ENCODE peak calls at places on chromosomes 3 and 15, in four cellular contexts. K is IMR-90, F is mesenchymal stem cell, L is neuronal stem cell. N is an unnamed sample.

GRCh38 chr15:37550360-37551024 is 383.9 kb upstream of the TMCO5A start:
- DNase-seq in K (no peak), F (no peak), L (no peak), N (peak)

GRCh38 chr3:106452096-106452495 is 583.3 kb upstream of the CBLB start:
- DNase-seq in K (no peak), F (no peak), L (no peak), N (no peak)

GRCh38 chr3:54243262-54243931 is 121.0 kb downstream of the CACNA2D3 start:
- DNase-seq in K (no peak), F (no peak), L (no peak), N (no peak)

GRCh38 chr3:179651687-179652466 is 963 bp upstream of the USP13 start:
- DNase-seq in K (no peak), F (no peak), L (no peak), N (no peak)

GRCh38 chr15:35243758-35244157 is 158.7 kb upstream of the NANOGP8 start:
- DNase-seq in K (peak), F (no peak), L (no peak), N (no peak)

GRCh38 chr3:71238267-71238985 is 345.1 kb downstream of the FOXP1 start:
- DNase-seq in K (peak), F (no peak), L (no peak), N (no peak)

GRCh38 chr15:42141795-42142667 is 14.4 kb downstream of the PLA2G4F start:
- DNase-seq in K (no peak), F (no peak), L (no peak), N (no peak)

GRCh38 chr3:5192568-5193319 is 5.2 kb downstream of the EDEM1 start:
- DNase-seq in K (no peak), F (no peak), L (no peak), N (no peak)

GRCh38 chr15:79372428-79372827 is 59.7 kb upstream of the MINAR1 start:
- DNase-seq in K (no peak), F (no peak), L (no peak), N (no peak)

GRCh38 chr3:157290761-157291160 is 130.8 kb upstream of the CCNL1 start:
- DNase-seq in K (peak), F (peak), L (no peak), N (no peak)

GRCh38 chr3:116306720-116307119 is 138.6 kb downstream of the LSAMP start:
- DNase-seq in K (no peak), F (no peak), L (no peak), N (no peak)

GRCh38 chr3:56799251-56799882 is 2.4 kb downstream of the ARHGEF3 start:
- DNase-seq in K (peak), F (peak), L (peak), N (no peak)

GRCh38 chr15:82081904-82082810 is 36.3 kb upstream of the MEX3B start:
- DNase-seq in K (peak), F (peak), L (peak), N (no peak)

GRCh38 chr15:65365229-65365628 is 12.6 kb downstream of the IGDCC3 start:
- DNase-seq in K (no peak), F (peak), L (no peak), N (no peak)

GRCh38 chr3:73060302-73060723 is 1.1 kb upstream of the EBLN2 start:
- DNase-seq in K (peak), F (no peak), L (no peak), N (no peak)

GRCh38 chr15:57224664-57225063 is 151.6 kb upstream of the CGNL1 start:
- DNase-seq in K (peak), F (peak), L (no peak), N (no peak)

GRCh38 chr15:67906382-67906781 is 66.5 kb upstream of the RNU6-1 start:
- DNase-seq in K (peak), F (peak), L (no peak), N (no peak)

GRCh38 chr3:63617391-63617790 is 35.1 kb upstream of the SNTN start:
- DNase-seq in K (no peak), F (no peak), L (no peak), N (no peak)

GRCh38 chr3:149479621-149480325 is 5.3 kb downstream of the TM4SF4 start:
- DNase-seq in K (peak), F (no peak), L (no peak), N (no peak)

GRCh38 chr15:68616397-68616796 is 37.6 kb downstream of the CORO2B start:
- DNase-seq in K (no peak), F (no peak), L (no peak), N (no peak)

GRCh38 chr3:11244131-11244677 is 28.0 kb upstream of the ATG7 start:
- DNase-seq in K (peak), F (peak), L (no peak), N (no peak)

GRCh38 chr3:105829879-105830622 is 38.8 kb downstream of the CBLB start:
- DNase-seq in K (peak), F (peak), L (no peak), N (no peak)

GRCh38 chr3:197320582-197320981 is 22.2 kb upstream of the DLG1 start:
- DNase-seq in K (no peak), F (no peak), L (no peak), N (no peak)

GRCh38 chr3:25153561-25153960 is 274.5 kb upstream of the RARB start:
- DNase-seq in K (no peak), F (no peak), L (no peak), N (no peak)

GRCh38 chr3:112346491-112347122 is 13.7 kb downstream of the CD200 start:
- DNase-seq in K (no peak), F (no peak), L (no peak), N (no peak)

GRCh38 chr3:125072310-125072709 is 16.5 kb upstream of the HEG1 start:
- DNase-seq in K (peak), F (no peak), L (no peak), N (no peak)

GRCh38 chr3:29240248-29240647 is 40.6 kb upstream of the RBMS3 start:
- DNase-seq in K (peak), F (peak), L (no peak), N (no peak)

GRCh38 chr3:149605902-149606301 is 51.9 kb downstream of the WWTR1 start:
- DNase-seq in K (peak), F (no peak), L (no peak), N (no peak)

GRCh38 chr3:171791695-171792082 is 18.6 kb downstream of the PLD1 start:
- DNase-seq in K (peak), F (peak), L (no peak), N (no peak)

GRCh38 chr15:65767895-65768294 is 24.2 kb downstream of the DENND4A start:
- DNase-seq in K (no peak), F (no peak), L (no peak), N (no peak)

GRCh38 chr15:27410986-27411385 is 440.0 kb downstream of the GABRG3 start:
- DNase-seq in K (no peak), F (no peak), L (no peak), N (no peak)

GRCh38 chr3:193590088-193590856 is 2.7 kb upstream of the OPA1 start:
- DNase-seq in K (peak), F (peak), L (no peak), N (no peak)

GRCh38 chr15:100821327-100821726 is 58.3 kb upstream of the ALDH1A3 start:
- DNase-seq in K (no peak), F (no peak), L (no peak), N (no peak)

GRCh38 chr3:71503525-71504249 is 79.8 kb downstream of the FOXP1 start:
- DNase-seq in K (peak), F (no peak), L (no peak), N (no peak)

GRCh38 chr15:90087454-90088154 is 14.7 kb downstream of the IDH2 start:
- DNase-seq in K (peak), F (peak), L (no peak), N (no peak)

DNA sequence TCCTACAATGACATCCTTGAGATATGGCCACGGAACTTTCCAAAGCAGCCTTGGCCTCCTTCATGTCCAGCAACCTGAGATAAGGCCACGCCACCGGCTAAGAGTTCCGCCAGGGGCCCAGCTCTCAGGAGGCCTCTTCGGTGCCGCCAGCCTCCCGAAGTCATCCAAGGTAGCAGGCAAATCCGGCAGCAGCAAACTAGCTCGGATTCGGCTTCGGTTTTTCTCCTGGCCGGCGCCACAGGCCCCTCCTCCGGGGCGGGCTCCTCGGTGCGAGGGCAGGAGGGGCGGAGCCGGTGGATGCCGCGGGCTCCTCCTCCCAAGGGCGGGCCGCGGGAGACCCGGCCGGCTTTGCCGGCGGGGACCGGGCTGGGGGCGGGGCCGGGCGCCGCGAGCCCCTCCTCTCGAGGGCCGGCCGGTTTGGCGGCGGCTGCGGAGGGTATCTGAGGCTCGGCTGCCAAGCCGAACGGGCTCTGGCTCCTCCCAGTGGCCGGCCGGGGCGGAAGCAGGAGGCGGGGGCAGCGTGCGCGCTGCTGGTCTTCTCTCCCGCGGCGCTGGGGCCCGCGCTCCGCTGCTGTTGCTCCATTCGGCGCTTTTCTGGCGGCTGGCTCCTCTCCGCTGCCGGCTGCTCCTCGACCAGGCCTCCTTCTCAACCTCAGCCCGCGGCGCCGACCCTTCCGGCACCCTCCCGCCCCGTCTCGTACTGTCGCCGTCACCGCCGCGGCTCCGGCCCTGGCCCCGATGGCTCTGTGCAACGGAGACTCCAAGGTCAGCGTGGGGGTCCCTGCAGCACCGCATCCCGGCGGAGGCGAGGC is at the start of gene GMPS:
- DNase-seq in K (peak), F (peak), L (peak), N (peak)
- H4K8ac ChIP-seq in K (peak), F (peak), L (peak), N (peak)

GRCh38 chr15:40843183-40843884 is 514 bp upstream of the SPINT1 start:
- DNase-seq in K (no peak), F (no peak), L (no peak), N (no peak)
- H2AFZ ChIP-seq in K (peak), F (no peak), L (peak), N (peak)

DNA sequence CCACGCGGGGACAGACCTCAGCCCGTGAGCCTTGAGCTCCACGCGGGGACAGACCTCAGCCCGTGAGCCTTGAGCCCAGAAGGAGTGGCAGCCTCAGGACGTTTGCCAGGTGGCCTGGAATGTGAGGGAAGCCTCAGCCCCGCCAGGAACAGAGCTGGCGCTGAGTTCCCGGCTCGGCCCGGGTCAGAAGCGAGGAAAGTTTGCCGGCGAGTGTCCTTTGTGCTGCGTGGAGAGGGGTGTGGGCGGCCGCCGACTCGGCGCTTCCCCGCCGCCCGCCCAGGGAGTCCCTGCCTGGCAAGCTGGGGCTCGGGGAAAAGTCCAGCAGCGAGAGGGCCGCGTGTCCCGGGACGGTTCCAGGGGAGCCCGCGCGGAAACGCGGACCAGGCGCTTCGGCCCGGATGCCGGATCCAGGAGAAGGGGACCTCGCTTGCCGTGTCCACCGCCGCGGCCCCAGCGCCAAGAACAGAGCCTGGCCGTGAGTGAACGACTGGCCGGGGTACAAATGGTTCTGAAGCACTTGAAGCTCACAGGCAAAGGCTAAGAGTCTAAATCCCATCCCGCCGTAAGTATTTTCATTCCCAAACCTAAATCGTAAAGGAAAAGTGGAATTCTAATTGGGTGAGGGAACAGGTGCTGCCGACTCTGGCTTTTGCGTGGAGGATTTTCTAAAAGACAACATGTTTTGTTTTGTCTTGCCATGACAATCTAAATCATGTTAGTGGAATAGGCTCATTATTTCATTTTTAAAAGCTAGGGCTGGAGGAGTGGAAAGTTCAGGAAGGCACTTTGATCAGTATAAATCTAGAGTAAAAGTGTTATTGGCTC is 1.7 kb downstream of the LRRN1 start:
- DNase-seq in K (no peak), F (no peak), L (peak), N (no peak)
- H4K8ac ChIP-seq in K (no peak), F (no peak), L (no peak), N (peak)

GRCh38 chr3:49121244-49121671 is 635 bp upstream of the USP19 start:
- DNase-seq in K (no peak), F (no peak), L (no peak), N (no peak)

GRCh38 chr3:49120438-49121135 is at the start of gene USP19:
- DNase-seq in K (peak), F (peak), L (peak), N (peak)

GRCh38 chr3:49119439-49119838 is 1.2 kb downstream of the USP19 start:
- DNase-seq in K (peak), F (peak), L (no peak), N (no peak)

GRCh38 chr3:49119036-49119435 is 1.6 kb downstream of the USP19 start:
- DNase-seq in K (no peak), F (peak), L (no peak), N (no peak)

GRCh38 chr3:49120096-49120437 is 556 bp downstream of the USP19 start:
- DNase-seq in K (peak), F (peak), L (no peak), N (no peak)
- H2AFZ ChIP-seq in K (peak), F (peak), L (peak), N (no peak)

GRCh38 chr3:128269131-128269775 is 116.0 kb downstream of the EEFSEC start:
- DNase-seq in K (no peak), F (no peak), L (no peak), N (no peak)
- H4K8ac ChIP-seq in K (no peak), F (no peak), L (no peak), N (peak)

DNA sequence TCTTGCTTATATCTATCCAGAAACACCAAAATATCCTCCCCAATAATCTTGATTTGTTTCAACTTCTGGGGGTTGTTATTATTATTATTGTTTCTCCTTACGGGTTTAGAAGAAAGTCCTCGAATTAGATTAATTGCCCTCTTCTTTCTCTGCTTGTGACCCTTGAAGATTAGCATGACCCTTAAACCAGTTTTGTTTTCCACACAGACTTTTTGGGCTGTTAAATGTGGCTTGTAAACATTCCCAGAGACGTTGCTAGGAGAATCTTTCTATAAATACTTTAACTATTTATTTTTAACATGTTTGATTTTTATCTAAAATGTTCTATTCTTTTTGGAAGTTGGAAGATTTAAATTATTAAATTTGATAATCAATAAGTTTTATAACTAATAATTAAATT is 4.3 kb upstream of the SUCNR1 start:
- DNase-seq in K (no peak), F (peak), L (no peak), N (no peak)
- H2AFZ ChIP-seq in K (no peak), F (no peak), L (no peak), N (no peak)

DNA sequence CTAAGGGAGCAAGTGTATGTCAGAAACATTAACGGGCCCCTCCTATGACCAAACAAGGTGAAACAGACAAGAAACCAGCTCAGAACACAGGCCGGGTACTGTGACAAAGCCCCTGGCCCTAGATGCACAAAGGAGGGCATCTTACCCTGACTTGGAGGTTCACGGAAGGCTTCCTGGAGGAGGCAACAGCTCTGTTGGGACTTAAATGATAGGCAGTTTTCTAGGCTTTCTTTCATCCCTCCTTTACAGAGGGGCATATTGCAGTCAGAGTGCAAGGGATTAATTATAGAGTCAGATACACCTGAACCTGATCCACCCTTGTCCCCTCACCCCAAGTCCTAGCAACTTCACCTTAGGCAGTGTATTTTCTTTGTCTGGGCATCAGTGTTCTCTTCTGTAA is 8.4 kb downstream of the EPHB3 start:
- DNase-seq in K (no peak), F (no peak), L (no peak), N (no peak)
- H4K8ac ChIP-seq in K (peak), F (peak), L (no peak), N (no peak)